ENCODE peak calls at places on chromosomes 3 and 15, in ten cellular contexts. One of them, this sample, is unnamed.

GRCh38 chr15:57527382-57528091 is 64.2 kb upstream of the MYZAP start:
- DNase-seq in mesothelial cell of epicardium: no peak
- DNase-seq in astrocyte of the spinal cord: peak; percentile 90
- DNase-seq in upper lobe of left lung: no peak
- DNase-seq in WTC11: no peak
- DNase-seq in B cell: peak; percentile 82
- DNase-seq in body of pancreas: peak; percentile 46
- DNase-seq in heart left ventricle: no peak
- DNase-seq in lower lobe of right lung: no peak
- DNase-seq in IMR-90: peak; percentile 88
- DNase-seq in this sample: no peak

GRCh38 chr3:146131616-146132410 is 29.2 kb downstream of the PLOD2 start:
- DNase-seq in mesothelial cell of epicardium: no peak
- DNase-seq in astrocyte of the spinal cord: peak; percentile 87
- DNase-seq in upper lobe of left lung: no peak
- DNase-seq in WTC11: no peak
- DNase-seq in B cell: no peak
- DNase-seq in body of pancreas: no peak
- DNase-seq in heart left ventricle: no peak
- DNase-seq in lower lobe of right lung: no peak
- DNase-seq in IMR-90: peak; percentile 91
- DNase-seq in this sample: no peak

GRCh38 chr3:46400000-46400734 is 6.7 kb downstream of the CCR5AS start:
- DNase-seq in mesothelial cell of epicardium: no peak
- DNase-seq in astrocyte of the spinal cord: peak; percentile 22
- DNase-seq in upper lobe of left lung: peak; percentile 21
- DNase-seq in WTC11: no peak
- DNase-seq in B cell: no peak
- DNase-seq in body of pancreas: no peak
- DNase-seq in heart left ventricle: no peak
- DNase-seq in lower lobe of right lung: no peak
- DNase-seq in IMR-90: peak; percentile 62
- DNase-seq in this sample: no peak

GRCh38 chr3:171390531-171390930 is 69.7 kb downstream of the TNIK start:
- DNase-seq in mesothelial cell of epicardium: no peak
- DNase-seq in astrocyte of the spinal cord: no peak
- DNase-seq in upper lobe of left lung: no peak
- DNase-seq in WTC11: no peak
- DNase-seq in B cell: no peak
- DNase-seq in body of pancreas: no peak
- DNase-seq in heart left ventricle: no peak
- DNase-seq in lower lobe of right lung: no peak
- DNase-seq in IMR-90: no peak
- DNase-seq in this sample: no peak

GRCh38 chr3:100437879-100438622 is 36.7 kb downstream of the LNP1 start:
- DNase-seq in mesothelial cell of epicardium: no peak
- DNase-seq in astrocyte of the spinal cord: no peak
- DNase-seq in upper lobe of left lung: no peak
- DNase-seq in WTC11: no peak
- DNase-seq in B cell: no peak
- DNase-seq in body of pancreas: peak; percentile 75
- DNase-seq in heart left ventricle: no peak
- DNase-seq in lower lobe of right lung: no peak
- DNase-seq in IMR-90: no peak
- DNase-seq in this sample: no peak

GRCh38 chr3:55159711-55160110 is 231.9 kb upstream of the LRTM1 start:
- DNase-seq in mesothelial cell of epicardium: no peak
- DNase-seq in astrocyte of the spinal cord: no peak
- DNase-seq in upper lobe of left lung: no peak
- DNase-seq in WTC11: no peak
- DNase-seq in B cell: no peak
- DNase-seq in body of pancreas: no peak
- DNase-seq in heart left ventricle: no peak
- DNase-seq in lower lobe of right lung: no peak
- DNase-seq in IMR-90: no peak
- DNase-seq in this sample: no peak

GRCh38 chr3:13303410-13303809 is 116.7 kb downstream of the NUP210 start:
- DNase-seq in mesothelial cell of epicardium: no peak
- DNase-seq in astrocyte of the spinal cord: no peak
- DNase-seq in upper lobe of left lung: no peak
- DNase-seq in WTC11: no peak
- DNase-seq in B cell: no peak
- DNase-seq in body of pancreas: peak; percentile 73
- DNase-seq in heart left ventricle: no peak
- DNase-seq in lower lobe of right lung: peak; percentile 41
- DNase-seq in IMR-90: no peak
- DNase-seq in this sample: no peak

GRCh38 chr15:91067026-91067425 is 33.0 kb upstream of the SV2B start:
- DNase-seq in mesothelial cell of epicardium: no peak
- DNase-seq in astrocyte of the spinal cord: no peak
- DNase-seq in upper lobe of left lung: no peak
- DNase-seq in WTC11: no peak
- DNase-seq in B cell: no peak
- DNase-seq in body of pancreas: no peak
- DNase-seq in heart left ventricle: no peak
- DNase-seq in lower lobe of right lung: no peak
- DNase-seq in IMR-90: peak; percentile 10
- DNase-seq in this sample: no peak

GRCh38 chr3:132638721-132639120 is 20.9 kb downstream of the ACAD11 start:
- DNase-seq in mesothelial cell of epicardium: no peak
- DNase-seq in astrocyte of the spinal cord: no peak
- DNase-seq in upper lobe of left lung: no peak
- DNase-seq in WTC11: no peak
- DNase-seq in B cell: no peak
- DNase-seq in body of pancreas: no peak
- DNase-seq in heart left ventricle: no peak
- DNase-seq in lower lobe of right lung: no peak
- DNase-seq in IMR-90: no peak
- DNase-seq in this sample: no peak

GRCh38 chr3:132643366-132643765 is 16.2 kb downstream of the ACAD11 start:
- DNase-seq in mesothelial cell of epicardium: no peak
- DNase-seq in astrocyte of the spinal cord: no peak
- DNase-seq in upper lobe of left lung: peak; percentile 24
- DNase-seq in WTC11: no peak
- DNase-seq in B cell: no peak
- DNase-seq in body of pancreas: no peak
- DNase-seq in heart left ventricle: no peak
- DNase-seq in lower lobe of right lung: no peak
- DNase-seq in IMR-90: no peak
- DNase-seq in this sample: no peak

GRCh38 chr3:132641837-132642538 is 17.6 kb downstream of the ACAD11 start:
- DNase-seq in mesothelial cell of epicardium: no peak
- DNase-seq in astrocyte of the spinal cord: peak; percentile 71
- DNase-seq in upper lobe of left lung: no peak
- DNase-seq in WTC11: no peak
- DNase-seq in B cell: peak; percentile 42
- DNase-seq in body of pancreas: no peak
- DNase-seq in heart left ventricle: no peak
- DNase-seq in lower lobe of right lung: no peak
- DNase-seq in IMR-90: peak; percentile 67
- DNase-seq in this sample: no peak

GRCh38 chr3:132645058-132645457 is 14.6 kb downstream of the ACAD11 start:
- DNase-seq in mesothelial cell of epicardium: no peak
- DNase-seq in astrocyte of the spinal cord: no peak
- DNase-seq in upper lobe of left lung: no peak
- DNase-seq in WTC11: no peak
- DNase-seq in B cell: no peak
- DNase-seq in body of pancreas: no peak
- DNase-seq in heart left ventricle: no peak
- DNase-seq in lower lobe of right lung: no peak
- DNase-seq in IMR-90: no peak
- DNase-seq in this sample: no peak

DNA sequence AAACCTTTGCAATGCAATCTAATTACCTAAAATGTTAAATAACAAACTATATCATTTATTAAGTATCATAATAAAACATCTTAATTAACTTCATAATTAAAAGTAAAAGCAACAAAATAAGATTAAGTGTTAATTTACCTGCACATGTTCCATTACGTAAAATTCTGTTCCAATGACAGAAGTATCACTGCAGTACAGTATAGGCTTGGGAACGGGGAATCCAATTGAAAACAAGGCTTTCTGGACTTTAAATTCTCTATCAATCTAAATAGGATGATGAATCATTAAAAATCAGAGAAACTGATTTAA is 17.1 kb downstream of the ACAD11 start:
- DNase-seq in mesothelial cell of epicardium: no peak
- DNase-seq in astrocyte of the spinal cord: no peak
- DNase-seq in upper lobe of left lung: no peak
- DNase-seq in WTC11: no peak
- DNase-seq in B cell: no peak
- DNase-seq in body of pancreas: no peak
- DNase-seq in heart left ventricle: no peak
- DNase-seq in lower lobe of right lung: no peak
- DNase-seq in IMR-90: no peak
- DNase-seq in this sample: no peak
- TF ChIP-seq CTCF in mesothelial cell of epicardium: peak; percentile 31
- TF ChIP-seq CTCF in astrocyte of the spinal cord: no peak
- TF ChIP-seq CTCF in upper lobe of left lung: no peak
- TF ChIP-seq CTCF in WTC11: no peak
- TF ChIP-seq CTCF in B cell: peak; percentile 41
- TF ChIP-seq CTCF in body of pancreas: no peak
- TF ChIP-seq CTCF in heart left ventricle: no peak
- TF ChIP-seq CTCF in lower lobe of right lung: no peak
- TF ChIP-seq CTCF in IMR-90: no peak
- TF ChIP-seq CTCF in this sample: no peak

GRCh38 chr15:74528876-74529275 is 12.1 kb upstream of the ARID3B start:
- DNase-seq in mesothelial cell of epicardium: no peak
- DNase-seq in astrocyte of the spinal cord: no peak
- DNase-seq in upper lobe of left lung: no peak
- DNase-seq in WTC11: no peak
- DNase-seq in B cell: no peak
- DNase-seq in body of pancreas: no peak
- DNase-seq in heart left ventricle: no peak
- DNase-seq in lower lobe of right lung: no peak
- DNase-seq in IMR-90: no peak
- DNase-seq in this sample: no peak

GRCh38 chr15:74530771-74531143 is 10.3 kb upstream of the ARID3B start:
- DNase-seq in mesothelial cell of epicardium: no peak
- DNase-seq in astrocyte of the spinal cord: no peak
- DNase-seq in upper lobe of left lung: no peak
- DNase-seq in WTC11: no peak
- DNase-seq in B cell: no peak
- DNase-seq in body of pancreas: no peak
- DNase-seq in heart left ventricle: no peak
- DNase-seq in lower lobe of right lung: no peak
- DNase-seq in IMR-90: no peak
- DNase-seq in this sample: no peak

GRCh38 chr15:74529911-74530310 is 11.1 kb upstream of the ARID3B start:
- DNase-seq in mesothelial cell of epicardium: no peak
- DNase-seq in astrocyte of the spinal cord: peak; percentile 79
- DNase-seq in upper lobe of left lung: no peak
- DNase-seq in WTC11: no peak
- DNase-seq in B cell: no peak
- DNase-seq in body of pancreas: no peak
- DNase-seq in heart left ventricle: no peak
- DNase-seq in lower lobe of right lung: no peak
- DNase-seq in IMR-90: peak; percentile 97
- DNase-seq in this sample: no peak

GRCh38 chr15:74535388-74536084 is 5.5 kb upstream of the ARID3B start:
- DNase-seq in mesothelial cell of epicardium: no peak
- DNase-seq in astrocyte of the spinal cord: no peak
- DNase-seq in upper lobe of left lung: no peak
- DNase-seq in WTC11: no peak
- DNase-seq in B cell: no peak
- DNase-seq in body of pancreas: no peak
- DNase-seq in heart left ventricle: no peak
- DNase-seq in lower lobe of right lung: no peak
- DNase-seq in IMR-90: peak; percentile 73
- DNase-seq in this sample: no peak

GRCh38 chr15:74531144-74531811 is 9.7 kb upstream of the ARID3B start:
- DNase-seq in mesothelial cell of epicardium: no peak
- DNase-seq in astrocyte of the spinal cord: peak; percentile 95
- DNase-seq in upper lobe of left lung: no peak
- DNase-seq in WTC11: peak; percentile 41
- DNase-seq in B cell: no peak
- DNase-seq in body of pancreas: no peak
- DNase-seq in heart left ventricle: no peak
- DNase-seq in lower lobe of right lung: no peak
- DNase-seq in IMR-90: peak; percentile 99
- DNase-seq in this sample: no peak
- TF ChIP-seq CTCF in mesothelial cell of epicardium: no peak
- TF ChIP-seq CTCF in astrocyte of the spinal cord: no peak
- TF ChIP-seq CTCF in upper lobe of left lung: no peak
- TF ChIP-seq CTCF in WTC11: no peak
- TF ChIP-seq CTCF in B cell: no peak
- TF ChIP-seq CTCF in body of pancreas: no peak
- TF ChIP-seq CTCF in heart left ventricle: no peak
- TF ChIP-seq CTCF in lower lobe of right lung: no peak
- TF ChIP-seq CTCF in IMR-90: no peak
- TF ChIP-seq CTCF in this sample: no peak

GRCh38 chr15:84575493-84575892 is 25.3 kb upstream of the ZSCAN2 start:
- DNase-seq in mesothelial cell of epicardium: no peak
- DNase-seq in astrocyte of the spinal cord: no peak
- DNase-seq in upper lobe of left lung: no peak
- DNase-seq in WTC11: no peak
- DNase-seq in B cell: no peak
- DNase-seq in body of pancreas: no peak
- DNase-seq in heart left ventricle: no peak
- DNase-seq in lower lobe of right lung: no peak
- DNase-seq in IMR-90: no peak
- DNase-seq in this sample: no peak
- TF ChIP-seq CTCF in mesothelial cell of epicardium: no peak
- TF ChIP-seq CTCF in astrocyte of the spinal cord: no peak
- TF ChIP-seq CTCF in upper lobe of left lung: no peak
- TF ChIP-seq CTCF in WTC11: no peak
- TF ChIP-seq CTCF in B cell: no peak
- TF ChIP-seq CTCF in body of pancreas: no peak
- TF ChIP-seq CTCF in heart left ventricle: no peak
- TF ChIP-seq CTCF in lower lobe of right lung: no peak
- TF ChIP-seq CTCF in IMR-90: no peak
- TF ChIP-seq CTCF in this sample: no peak

GRCh38 chr3:159062734-159063410 is 261.0 kb downstream of the MFSD1 start:
- DNase-seq in mesothelial cell of epicardium: no peak
- DNase-seq in astrocyte of the spinal cord: no peak
- DNase-seq in upper lobe of left lung: no peak
- DNase-seq in WTC11: no peak
- DNase-seq in B cell: no peak
- DNase-seq in body of pancreas: no peak
- DNase-seq in heart left ventricle: no peak
- DNase-seq in lower lobe of right lung: no peak
- DNase-seq in IMR-90: no peak
- DNase-seq in this sample: no peak
- TF ChIP-seq CTCF in mesothelial cell of epicardium: no peak
- TF ChIP-seq CTCF in astrocyte of the spinal cord: no peak
- TF ChIP-seq CTCF in upper lobe of left lung: no peak
- TF ChIP-seq CTCF in WTC11: no peak
- TF ChIP-seq CTCF in B cell: no peak
- TF ChIP-seq CTCF in body of pancreas: no peak
- TF ChIP-seq CTCF in heart left ventricle: no peak
- TF ChIP-seq CTCF in lower lobe of right lung: no peak
- TF ChIP-seq CTCF in IMR-90: no peak
- TF ChIP-seq CTCF in this sample: no peak

GRCh38 chr3:62131620-62132019 is 241.7 kb downstream of the FEZF2 start:
- DNase-seq in mesothelial cell of epicardium: no peak
- DNase-seq in astrocyte of the spinal cord: peak; percentile 16
- DNase-seq in upper lobe of left lung: no peak
- DNase-seq in WTC11: no peak
- DNase-seq in B cell: no peak
- DNase-seq in body of pancreas: no peak
- DNase-seq in heart left ventricle: no peak
- DNase-seq in lower lobe of right lung: no peak
- DNase-seq in IMR-90: peak; percentile 11
- DNase-seq in this sample: no peak
- TF ChIP-seq CTCF in mesothelial cell of epicardium: peak; percentile 45
- TF ChIP-seq CTCF in astrocyte of the spinal cord: peak; percentile 46
- TF ChIP-seq CTCF in upper lobe of left lung: peak; percentile 9
- TF ChIP-seq CTCF in WTC11: no peak
- TF ChIP-seq CTCF in B cell: no peak
- TF ChIP-seq CTCF in body of pancreas: peak; percentile 21
- TF ChIP-seq CTCF in heart left ventricle: peak; percentile 45
- TF ChIP-seq CTCF in lower lobe of right lung: peak; percentile 30
- TF ChIP-seq CTCF in IMR-90: peak; percentile 38
- TF ChIP-seq CTCF in this sample: no peak

This sample was measured in omental fat pad.